ENCODE peak calls at places on chromosome 14, in ten cellular contexts. One of them, this sample, is unnamed.

GRCh38 chr14:55153951-55154350 is 24.9 kb downstream of the LGALS3 start:
- DNase-seq in H1: no peak
- DNase-seq in sigmoid colon: no peak
- DNase-seq in transverse colon: no peak
- DNase-seq in ovary: no peak
- DNase-seq in GM12892: no peak
- DNase-seq in uterus: no peak
- DNase-seq in IMR-90: no peak
- DNase-seq in A549: no peak
- DNase-seq in body of pancreas: no peak
- DNase-seq in this sample: no peak

GRCh38 chr14:70358631-70359030 is 852 bp downstream of the COX16 start:
- DNase-seq in ovary: no peak
- DNase-seq in sigmoid colon: no peak
- DNase-seq in IMR-90: peak
- DNase-seq in transverse colon: no peak
- DNase-seq in GM12892: no peak
- DNase-seq in uterus: no peak
- DNase-seq in H1: no peak
- DNase-seq in body of pancreas: no peak
- DNase-seq in A549: peak
- DNase-seq in this sample: no peak

GRCh38 chr14:64701660-64702059 is 2.6 kb upstream of the PLEKHG3 start:
- DNase-seq in H1: no peak
- DNase-seq in sigmoid colon: peak
- DNase-seq in IMR-90: no peak
- DNase-seq in ovary: no peak
- DNase-seq in A549: no peak
- DNase-seq in uterus: no peak
- DNase-seq in transverse colon: no peak
- DNase-seq in GM12892: no peak
- DNase-seq in body of pancreas: no peak
- DNase-seq in this sample: no peak

GRCh38 chr14:35576260-35576659 is 42.3 kb downstream of the INSM2 start:
- DNase-seq in A549: no peak
- DNase-seq in H1: no peak
- DNase-seq in sigmoid colon: no peak
- DNase-seq in transverse colon: no peak
- DNase-seq in IMR-90: peak
- DNase-seq in GM12892: no peak
- DNase-seq in body of pancreas: no peak
- DNase-seq in uterus: no peak
- DNase-seq in ovary: no peak
- DNase-seq in this sample: no peak

GRCh38 chr14:53011053-53011462 is 60.2 kb upstream of the FERMT2 start:
- DNase-seq in ovary: peak
- DNase-seq in A549: peak
- DNase-seq in body of pancreas: peak
- DNase-seq in uterus: peak
- DNase-seq in transverse colon: peak
- DNase-seq in sigmoid colon: peak
- DNase-seq in GM12892: no peak
- DNase-seq in H1: peak
- DNase-seq in IMR-90: peak
- DNase-seq in this sample: peak

GRCh38 chr14:77183896-77184295 is 2.3 kb downstream of the TMEM63C start:
- DNase-seq in A549: no peak
- DNase-seq in ovary: no peak
- DNase-seq in GM12892: no peak
- DNase-seq in sigmoid colon: no peak
- DNase-seq in H1: no peak
- DNase-seq in body of pancreas: no peak
- DNase-seq in transverse colon: no peak
- DNase-seq in IMR-90: no peak
- DNase-seq in uterus: no peak
- DNase-seq in this sample: no peak

GRCh38 chr14:95297832-95298231 is 21.9 kb downstream of the CLMN start:
- DNase-seq in transverse colon: no peak
- DNase-seq in H1: no peak
- DNase-seq in IMR-90: no peak
- DNase-seq in GM12892: no peak
- DNase-seq in sigmoid colon: no peak
- DNase-seq in A549: no peak
- DNase-seq in body of pancreas: no peak
- DNase-seq in ovary: no peak
- DNase-seq in uterus: no peak
- DNase-seq in this sample: no peak

GRCh38 chr14:96038920-96039632 is at the start of gene C14orf132:
- DNase-seq in H1: no peak
- DNase-seq in A549: peak
- DNase-seq in ovary: peak
- DNase-seq in sigmoid colon: peak
- DNase-seq in transverse colon: peak
- DNase-seq in GM12892: peak
- DNase-seq in uterus: peak
- DNase-seq in body of pancreas: peak
- DNase-seq in IMR-90: peak
- DNase-seq in this sample: no peak

GRCh38 chr14:34181308-34181707 is 230.4 kb upstream of the EGLN3 start:
- DNase-seq in transverse colon: no peak
- DNase-seq in sigmoid colon: no peak
- DNase-seq in H1: no peak
- DNase-seq in IMR-90: no peak
- DNase-seq in GM12892: no peak
- DNase-seq in A549: no peak
- DNase-seq in body of pancreas: no peak
- DNase-seq in ovary: no peak
- DNase-seq in uterus: no peak
- DNase-seq in this sample: no peak

GRCh38 chr14:105045710-105046326 is 19.4 kb downstream of the GPR132 start:
- DNase-seq in uterus: peak
- DNase-seq in GM12892: peak
- DNase-seq in H1: no peak
- DNase-seq in ovary: peak
- DNase-seq in transverse colon: peak
- DNase-seq in sigmoid colon: peak
- DNase-seq in body of pancreas: peak
- DNase-seq in A549: peak
- DNase-seq in IMR-90: peak
- DNase-seq in this sample: no peak

GRCh38 chr14:28461379-28461778 is 305.2 kb upstream of the FOXG1 start:
- DNase-seq in H1: no peak
- DNase-seq in body of pancreas: no peak
- DNase-seq in sigmoid colon: no peak
- DNase-seq in A549: no peak
- DNase-seq in GM12892: no peak
- DNase-seq in ovary: no peak
- DNase-seq in transverse colon: no peak
- DNase-seq in uterus: no peak
- DNase-seq in IMR-90: no peak
- DNase-seq in this sample: no peak

GRCh38 chr14:60151715-60152114 is 13.5 kb downstream of the DHRS7 start:
- DNase-seq in sigmoid colon: peak
- DNase-seq in H1: no peak
- DNase-seq in uterus: peak
- DNase-seq in body of pancreas: peak
- DNase-seq in IMR-90: peak
- DNase-seq in transverse colon: peak
- DNase-seq in ovary: no peak
- DNase-seq in A549: peak
- DNase-seq in GM12892: no peak
- DNase-seq in this sample: no peak
- TF ChIP-seq POLR2A in sigmoid colon: no peak
- TF ChIP-seq POLR2A in H1: no peak
- TF ChIP-seq POLR2A in uterus: no peak
- TF ChIP-seq POLR2A in body of pancreas: no peak
- TF ChIP-seq POLR2A in IMR-90: no peak
- TF ChIP-seq POLR2A in transverse colon: no peak
- TF ChIP-seq POLR2A in ovary: no peak
- TF ChIP-seq POLR2A in A549: no peak
- TF ChIP-seq POLR2A in GM12892: no peak
- TF ChIP-seq POLR2A in this sample: no peak

GRCh38 chr14:23159516-23159915 is 23.9 kb downstream of the SLC7A8 start:
- DNase-seq in body of pancreas: no peak
- DNase-seq in GM12892: no peak
- DNase-seq in sigmoid colon: no peak
- DNase-seq in H1: no peak
- DNase-seq in A549: no peak
- DNase-seq in uterus: no peak
- DNase-seq in transverse colon: no peak
- DNase-seq in IMR-90: no peak
- DNase-seq in ovary: no peak
- DNase-seq in this sample: no peak

GRCh38 chr14:23162005-23162404 is 21.5 kb downstream of the SLC7A8 start:
- DNase-seq in body of pancreas: peak
- DNase-seq in uterus: no peak
- DNase-seq in GM12892: no peak
- DNase-seq in A549: no peak
- DNase-seq in IMR-90: no peak
- DNase-seq in sigmoid colon: no peak
- DNase-seq in transverse colon: peak
- DNase-seq in ovary: no peak
- DNase-seq in H1: no peak
- DNase-seq in this sample: no peak

GRCh38 chr14:23163830-23164229 is 19.6 kb downstream of the SLC7A8 start:
- DNase-seq in GM12892: no peak
- DNase-seq in body of pancreas: no peak
- DNase-seq in H1: no peak
- DNase-seq in A549: no peak
- DNase-seq in IMR-90: no peak
- DNase-seq in transverse colon: no peak
- DNase-seq in uterus: no peak
- DNase-seq in ovary: no peak
- DNase-seq in sigmoid colon: no peak
- DNase-seq in this sample: no peak

GRCh38 chr14:23162800-23163199 is 20.7 kb downstream of the SLC7A8 start:
- DNase-seq in ovary: no peak
- DNase-seq in H1: no peak
- DNase-seq in GM12892: no peak
- DNase-seq in IMR-90: no peak
- DNase-seq in transverse colon: no peak
- DNase-seq in A549: no peak
- DNase-seq in uterus: no peak
- DNase-seq in sigmoid colon: no peak
- DNase-seq in body of pancreas: peak
- DNase-seq in this sample: no peak

DNA sequence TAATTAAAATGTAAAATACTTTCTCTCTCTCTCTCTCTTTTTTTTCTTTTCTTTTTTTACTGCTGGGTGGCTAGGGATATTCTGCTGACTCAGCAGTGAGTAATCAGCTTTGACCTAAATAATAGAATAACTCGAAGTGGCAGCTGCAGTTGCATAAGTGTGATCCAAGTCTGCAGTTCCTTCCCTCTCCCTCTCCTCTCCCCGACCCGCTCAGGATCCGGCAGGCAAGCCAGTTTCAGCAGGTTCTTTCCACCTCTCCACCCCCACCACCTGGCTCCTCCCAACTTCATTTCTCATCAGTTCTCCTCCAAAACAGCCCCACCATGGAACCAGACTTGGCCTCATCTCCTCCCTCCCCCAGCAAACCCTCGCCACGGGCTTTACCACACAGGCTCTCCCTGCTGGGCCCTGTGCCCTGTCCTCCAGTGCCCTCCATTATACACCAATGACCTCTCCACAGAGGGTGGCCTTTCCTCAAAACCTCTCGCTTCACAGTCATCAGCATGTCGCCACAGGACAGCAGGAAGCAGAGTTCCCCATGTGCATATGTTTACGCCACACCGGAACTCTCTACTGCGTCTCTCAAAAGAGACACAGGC is 22.4 kb downstream of the SLC7A8 start:
- DNase-seq in uterus: peak
- DNase-seq in H1: no peak
- DNase-seq in IMR-90: peak
- DNase-seq in ovary: peak
- DNase-seq in A549: no peak
- DNase-seq in GM12892: no peak
- DNase-seq in transverse colon: peak
- DNase-seq in sigmoid colon: no peak
- DNase-seq in body of pancreas: peak
- DNase-seq in this sample: no peak
- TF ChIP-seq POLR2A in uterus: no peak
- TF ChIP-seq POLR2A in H1: peak
- TF ChIP-seq POLR2A in IMR-90: no peak
- TF ChIP-seq POLR2A in ovary: no peak
- TF ChIP-seq POLR2A in A549: no peak
- TF ChIP-seq POLR2A in GM12892: no peak
- TF ChIP-seq POLR2A in transverse colon: no peak
- TF ChIP-seq POLR2A in sigmoid colon: no peak
- TF ChIP-seq POLR2A in body of pancreas: no peak
- TF ChIP-seq POLR2A in this sample: no peak

DNA sequence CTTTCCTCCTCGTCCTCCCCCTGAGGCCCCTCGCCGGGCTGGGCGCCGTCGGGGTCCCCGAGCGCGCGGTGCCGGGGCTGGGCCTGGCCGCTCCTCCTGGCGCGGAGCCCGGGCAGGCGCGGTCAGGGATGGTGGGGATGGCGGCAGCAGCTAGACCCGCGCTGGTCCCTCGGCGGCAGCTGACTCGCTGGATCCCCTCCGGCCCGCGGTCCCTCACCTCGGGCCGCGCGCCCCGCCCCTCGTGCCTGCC is at the start of gene SLC25A29:
- DNase-seq in uterus: no peak
- DNase-seq in body of pancreas: no peak
- DNase-seq in transverse colon: no peak
- DNase-seq in IMR-90: no peak
- DNase-seq in GM12892: no peak
- DNase-seq in H1: no peak
- DNase-seq in sigmoid colon: no peak
- DNase-seq in A549: no peak
- DNase-seq in ovary: no peak
- DNase-seq in this sample: no peak
- TF ChIP-seq POLR2A in uterus: peak
- TF ChIP-seq POLR2A in body of pancreas: no peak
- TF ChIP-seq POLR2A in transverse colon: no peak
- TF ChIP-seq POLR2A in IMR-90: peak
- TF ChIP-seq POLR2A in GM12892: peak
- TF ChIP-seq POLR2A in H1: no peak
- TF ChIP-seq POLR2A in sigmoid colon: no peak
- TF ChIP-seq POLR2A in A549: no peak
- TF ChIP-seq POLR2A in ovary: peak
- TF ChIP-seq POLR2A in this sample: peak

DNA sequence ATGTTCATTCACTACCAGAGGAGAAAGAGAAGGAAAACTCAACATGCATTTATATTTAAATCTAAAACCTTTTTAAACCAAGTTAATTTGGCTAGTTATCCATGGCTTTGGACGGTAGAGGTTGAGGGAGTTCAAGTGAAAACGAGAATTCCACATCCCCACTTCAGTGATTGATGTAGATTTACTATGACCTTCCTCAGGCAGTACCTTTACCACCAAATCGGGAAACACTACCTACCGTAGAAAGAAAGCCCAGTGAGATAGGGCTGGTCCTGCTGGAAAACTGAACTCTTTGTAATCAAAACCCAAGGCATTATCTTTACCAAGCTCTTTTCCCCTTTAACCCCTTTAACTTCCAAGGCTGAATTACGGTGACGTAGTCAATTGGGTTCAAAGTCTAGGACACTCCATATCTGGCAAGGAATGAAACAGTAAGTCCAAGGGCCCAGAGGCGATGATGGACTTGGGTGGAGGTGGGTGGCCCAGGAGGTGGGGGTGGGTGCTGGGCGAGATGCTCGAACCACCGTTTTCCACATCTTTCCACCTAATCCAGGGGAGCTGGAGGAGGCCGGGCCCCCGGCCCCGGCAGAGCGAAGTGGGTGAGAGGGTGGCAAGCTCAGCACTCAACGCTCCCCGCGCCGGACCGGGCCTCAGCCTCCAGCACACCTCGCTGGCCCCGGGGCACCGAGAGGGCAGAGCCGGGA is 618 bp downstream of the SEC23A start:
- DNase-seq in H1: no peak
- DNase-seq in transverse colon: peak
- DNase-seq in uterus: no peak
- DNase-seq in GM12892: no peak
- DNase-seq in ovary: no peak
- DNase-seq in sigmoid colon: no peak
- DNase-seq in IMR-90: peak
- DNase-seq in body of pancreas: peak
- DNase-seq in A549: peak
- DNase-seq in this sample: peak
- TF ChIP-seq POLR2A in H1: no peak
- TF ChIP-seq POLR2A in transverse colon: no peak
- TF ChIP-seq POLR2A in uterus: no peak
- TF ChIP-seq POLR2A in GM12892: no peak
- TF ChIP-seq POLR2A in ovary: no peak
- TF ChIP-seq POLR2A in sigmoid colon: no peak
- TF ChIP-seq POLR2A in IMR-90: no peak
- TF ChIP-seq POLR2A in body of pancreas: no peak
- TF ChIP-seq POLR2A in A549: no peak
- TF ChIP-seq POLR2A in this sample: no peak